ENCODE peak calls at places on chromosome 3, in ten cellular contexts. A is heart left ventricle, W is progenitor cell of endocrine pancreas, X is tibial nerve, Z is HFF-Myc, D is HCT116, V is dorsolateral prefrontal cortex, C is Calu3, T is astrocyte of the spinal cord, Q is HL-60. E is an unnamed sample.

GRCh38 chr3:153762411-153763235 is 358.6 kb upstream of the ARHGEF26 start:
- DNase-seq in A (no peak), W (no peak), X (no peak), Z (no peak), D (no peak), V (no peak), C (no peak), T (no peak), Q (no peak), E (no peak)

GRCh38 chr3:181700168-181701087 is 11.3 kb upstream of the SOX2 start:
- DNase-seq in A (peak; percentile 50), W (peak; percentile 54), X (no peak), Z (peak; percentile 20), D (peak; percentile 69), V (peak; percentile 61), C (peak; percentile 87), T (peak; percentile 83), Q (peak; percentile 53), E (no peak)

GRCh38 chr3:14429237-14429636 is 26.8 kb downstream of the SLC6A6 start:
- DNase-seq in A (peak; percentile 26), W (no peak), X (no peak), Z (no peak), D (no peak), V (no peak), C (no peak), T (no peak), Q (no peak), E (no peak)

GRCh38 chr3:48655586-48655985 is 7.1 kb downstream of the CELSR3 start:
- DNase-seq in A (no peak), W (no peak), X (no peak), Z (no peak), D (no peak), V (no peak), C (no peak), T (no peak), Q (no peak), E (no peak)

GRCh38 chr3:169748670-169749069 is 16.2 kb downstream of the TERC start:
- DNase-seq in A (no peak), W (no peak), X (no peak), Z (no peak), D (no peak), V (no peak), C (no peak), T (no peak), Q (no peak), E (no peak)

GRCh38 chr3:33482126-33482525 is 41.9 kb upstream of the UBP1 start:
- DNase-seq in A (no peak), W (no peak), X (no peak), Z (no peak), D (no peak), V (no peak), C (no peak), T (no peak), Q (no peak), E (no peak)

GRCh38 chr3:121752772-121753171 is 3.2 kb upstream of the GOLGB1 start:
- DNase-seq in A (no peak), W (no peak), X (no peak), Z (no peak), D (no peak), V (no peak), C (no peak), T (no peak), Q (no peak), E (no peak)

GRCh38 chr3:60135474-60135873 is 1085.6 kb upstream of the CFAP20DC start:
- DNase-seq in A (no peak), W (no peak), X (no peak), Z (no peak), D (no peak), V (no peak), C (no peak), T (no peak), Q (no peak), E (no peak)

GRCh38 chr3:125641901-125642300 is 46.6 kb upstream of the OSBPL11 start:
- DNase-seq in A (no peak), W (no peak), X (no peak), Z (no peak), D (no peak), V (no peak), C (no peak), T (no peak), Q (peak; percentile 22), E (no peak)

GRCh38 chr3:30751610-30752299 is 142.7 kb downstream of the GADL1 start:
- DNase-seq in A (peak; percentile 30), W (no peak), X (no peak), Z (peak; percentile 27), D (peak; percentile 15), V (no peak), C (peak; percentile 27), T (peak; percentile 74), Q (peak; percentile 22), E (no peak)
- TF ChIP-seq CTCF in A (peak; percentile 58), W (peak; percentile 47), X (peak; percentile 28), Z (peak; percentile 60), D (peak; percentile 56), V (peak; percentile 51), C (no peak), T (peak; percentile 69), Q (no peak), E (no peak)

GRCh38 chr3:129608936-129609590 is 2.6 kb upstream of the PLXND1 start:
- DNase-seq in A (peak; percentile 17), W (no peak), X (no peak), Z (no peak), D (no peak), V (no peak), C (no peak), T (no peak), Q (no peak), E (no peak)

GRCh38 chr3:129607391-129608068 is 1.1 kb upstream of the PLXND1 start:
- DNase-seq in A (peak; percentile 34), W (no peak), X (no peak), Z (no peak), D (no peak), V (no peak), C (no peak), T (no peak), Q (no peak), E (no peak)

GRCh38 chr3:129606522-129607390 is at the start of gene PLXND1:
- DNase-seq in A (peak; percentile 86), W (peak; percentile 35), X (peak; percentile 53), Z (no peak), D (no peak), V (no peak), C (peak; percentile 59), T (peak; percentile 56), Q (peak; percentile 38), E (no peak)

GRCh38 chr3:129609591-129610169 is 3.2 kb upstream of the PLXND1 start:
- DNase-seq in A (no peak), W (no peak), X (no peak), Z (no peak), D (no peak), V (no peak), C (no peak), T (peak; percentile 55), Q (no peak), E (no peak)

DNA sequence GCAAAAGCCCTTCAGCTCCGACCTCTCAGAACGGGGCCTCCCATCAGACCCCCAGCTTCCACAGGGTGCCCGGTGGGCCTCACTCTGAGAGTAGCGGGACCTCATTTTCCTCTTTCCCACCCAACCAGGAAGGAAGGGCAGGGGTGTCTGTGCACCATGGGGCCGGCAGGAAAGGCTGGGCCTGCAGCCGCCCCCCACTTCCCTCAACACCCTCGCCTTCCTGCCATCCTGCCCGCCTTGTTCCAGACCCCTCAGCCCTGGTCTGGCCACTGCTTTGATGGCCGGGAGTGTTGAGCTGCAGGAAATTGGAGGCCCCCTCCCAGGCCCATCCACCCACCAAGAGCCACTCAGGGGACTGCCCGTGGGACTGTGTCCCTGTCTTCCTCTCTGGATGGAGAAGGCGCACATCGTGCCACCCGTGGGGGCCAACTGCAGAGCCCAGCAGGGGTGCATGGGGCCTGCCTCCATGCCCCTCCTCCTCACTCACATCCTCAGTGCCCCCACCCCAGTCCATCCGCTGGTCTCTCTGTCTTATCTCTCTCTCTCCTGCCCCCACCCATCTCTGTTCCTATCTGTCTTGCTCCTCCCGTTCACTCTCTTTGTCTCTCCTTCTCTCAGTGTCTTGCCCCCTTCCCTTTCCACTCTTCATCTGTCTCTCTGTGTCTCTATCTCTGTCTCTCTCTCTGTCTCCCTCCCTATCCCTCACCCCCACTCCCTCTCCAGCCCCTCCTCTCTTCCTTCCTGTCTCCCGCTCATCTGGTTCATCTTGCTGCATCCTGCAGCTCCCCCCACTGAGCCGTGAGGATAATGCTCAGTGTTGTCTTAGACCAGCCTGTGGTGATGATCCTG is 1.8 kb upstream of the PLXND1 start:
- DNase-seq in A (peak; percentile 56), W (no peak), X (no peak), Z (no peak), D (no peak), V (no peak), C (no peak), T (peak; percentile 69), Q (peak; percentile 60), E (no peak)
- TF ChIP-seq CTCF in A (peak; percentile 46), W (no peak), X (peak; percentile 12), Z (peak; percentile 39), D (no peak), V (peak; percentile 41), C (no peak), T (peak; percentile 34), Q (no peak), E (no peak)

GRCh38 chr3:155701882-155702465 is 42.9 kb downstream of the PLCH1 start:
- DNase-seq in A (no peak), W (no peak), X (no peak), Z (peak; percentile 17), D (peak; percentile 31), V (no peak), C (no peak), T (peak; percentile 71), Q (peak; percentile 11), E (no peak)
- TF ChIP-seq CTCF in A (peak; percentile 76), W (peak; percentile 83), X (peak; percentile 57), Z (peak; percentile 29), D (peak; percentile 44), V (peak; percentile 95), C (peak; percentile 54), T (peak; percentile 51), Q (peak; percentile 17), E (no peak)

DNA sequence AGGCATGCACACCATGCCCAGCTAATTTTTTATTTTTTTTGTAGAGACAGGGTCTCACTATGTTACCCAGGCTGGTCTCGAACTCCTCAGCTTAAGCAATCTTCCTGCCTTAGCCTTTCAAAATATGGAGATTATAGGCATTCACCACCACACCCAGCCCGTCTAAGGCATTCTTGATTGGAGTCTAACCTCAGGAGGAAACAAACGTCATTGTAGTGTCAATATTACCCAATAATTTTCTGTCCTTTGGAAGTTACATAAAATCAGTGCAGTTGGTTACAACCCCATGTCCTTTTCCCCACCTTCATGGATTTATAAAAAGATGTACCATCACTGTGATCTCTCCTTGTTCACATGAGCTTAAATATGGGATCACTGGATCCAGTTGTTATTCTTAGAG is 41.8 kb downstream of the TIMP4 start:
- DNase-seq in A (no peak), W (no peak), X (no peak), Z (no peak), D (no peak), V (no peak), C (no peak), T (no peak), Q (no peak), E (no peak)
- TF ChIP-seq CTCF in A (no peak), W (no peak), X (no peak), Z (no peak), D (no peak), V (no peak), C (no peak), T (no peak), Q (no peak), E (no peak)

GRCh38 chr3:101638262-101638745 is 38.6 kb downstream of the ZBTB11 start:
- DNase-seq in A (no peak), W (no peak), X (no peak), Z (no peak), D (no peak), V (no peak), C (no peak), T (peak; percentile 14), Q (no peak), E (no peak)
- TF ChIP-seq CTCF in A (no peak), W (peak; percentile 14), X (no peak), Z (no peak), D (no peak), V (no peak), C (no peak), T (peak; percentile 8), Q (no peak), E (no peak)

E was measured in omental fat pad.